ENCODE peak calls at places on chromosomes 1 and 21, in eight cellular contexts. V is small intestine; G is heart right ventricle; T is RWPE1; C is aorta; X is Peyer's patch; Z is substantia nigra; U is CD4-positive, alpha-beta T cell. Y is an unnamed sample.

GRCh38 chr1:172956871-172957270 is 93.9 kb downstream of the TNFSF18 start:
- DNase-seq in X (no peak), U (no peak), C (no peak), V (no peak), G (no peak), T (no peak), Z (no peak), Y (no peak)

GRCh38 chr1:8026976-8027747 is 1.1 kb upstream of the ERRFI1 start:
- DNase-seq in Z (no peak), C (peak), V (peak), X (peak), T (no peak), G (peak), U (no peak), Y (peak)

GRCh38 chr21:16198546-16198945 is 468.8 kb downstream of the USP25 start:
- DNase-seq in Z (no peak), T (no peak), V (no peak), X (no peak), U (no peak), C (no peak), G (no peak), Y (no peak)

GRCh38 chr1:202213361-202214088 is 19.9 kb downstream of the LGR6 start:
- DNase-seq in U (no peak), T (no peak), X (no peak), G (no peak), V (no peak), Z (no peak), C (no peak), Y (no peak)

GRCh38 chr1:236603896-236604217 is 459 bp downstream of the HEATR1 start:
- DNase-seq in C (no peak), G (no peak), T (peak), X (no peak), V (no peak), U (no peak), Z (no peak), Y (peak)

GRCh38 chr1:166032901-166033371 is 133.9 kb downstream of the FAM78B start:
- DNase-seq in T (no peak), Z (peak), C (no peak), V (peak), G (peak), X (no peak), U (no peak), Y (no peak)

GRCh38 chr1:53320646-53321045 is 7.2 kb downstream of the LRP8 start:
- DNase-seq in X (no peak), G (no peak), T (no peak), U (no peak), C (peak), Z (no peak), V (no peak), Y (no peak)

GRCh38 chr1:35220976-35221375 is 28.0 kb upstream of the SFPQ start:
- DNase-seq in Z (no peak), G (no peak), T (peak), C (no peak), X (no peak), V (peak), U (no peak), Y (peak)

GRCh38 chr1:195608883-195609282 is 999.4 kb downstream of the KCNT2 start:
- DNase-seq in V (no peak), G (no peak), C (no peak), Z (no peak), X (no peak), U (no peak), T (no peak), Y (no peak)

GRCh38 chr21:38269567-38269917 is 12.8 kb downstream of the KCNJ15 start:
- DNase-seq in Z (no peak), G (no peak), C (no peak), U (no peak), X (no peak), V (no peak), T (no peak), Y (no peak)

GRCh38 chr1:7380712-7381111 is 390.4 kb upstream of the VAMP3 start:
- DNase-seq in C (no peak), X (peak), G (no peak), T (no peak), Z (no peak), U (no peak), V (no peak), Y (no peak)

GRCh38 chr1:38891753-38892152 is 10.4 kb upstream of the GJA9 start:
- DNase-seq in G (no peak), X (no peak), T (peak), U (no peak), V (no peak), Z (no peak), C (no peak), Y (no peak)

GRCh38 chr1:218430802-218431201 is 85.7 kb downstream of the TGFB2 start:
- DNase-seq in T (no peak), U (no peak), X (no peak), C (no peak), G (no peak), Z (no peak), V (no peak), Y (no peak)

GRCh38 chr1:241895013-241895412 is 47.0 kb downstream of the EXO1 start:
- DNase-seq in X (no peak), Z (no peak), G (no peak), U (no peak), V (no peak), C (no peak), T (peak), Y (no peak)
- H3K27ac ChIP-seq in X (no peak), Z (no peak), G (no peak), U (no peak), V (no peak), C (no peak), T (no peak), Y (no peak)

GRCh38 chr1:79899914-79900313 is 893.4 kb upstream of the ADGRL4 start:
- DNase-seq in C (no peak), Z (no peak), X (no peak), V (no peak), T (peak), G (no peak), U (no peak), Y (peak)

DNA sequence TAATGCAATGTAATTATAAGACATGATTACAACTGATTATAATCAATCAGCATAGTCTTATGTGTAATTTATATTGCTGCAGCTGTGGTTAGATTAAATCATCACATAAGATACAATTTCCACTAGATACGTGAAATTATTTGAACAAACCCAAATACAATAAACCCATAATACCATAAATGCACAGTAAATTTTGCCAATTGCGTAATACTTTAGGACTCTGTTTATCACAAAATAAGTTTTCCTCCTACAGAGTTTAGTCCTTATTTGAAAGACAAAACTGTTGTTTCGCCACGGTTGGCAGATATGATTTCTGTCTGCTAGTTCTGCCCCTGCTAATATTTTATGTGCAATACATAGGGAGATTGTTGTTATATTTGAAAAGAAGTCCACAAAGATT is 895.9 kb upstream of the ADGRL4 start:
- DNase-seq in X (no peak), Z (no peak), V (no peak), U (no peak), C (no peak), T (no peak), G (no peak), Y (no peak)
- H3K27ac ChIP-seq in X (no peak), Z (no peak), V (no peak), U (no peak), C (no peak), T (no peak), G (no peak), Y (no peak)

DNA sequence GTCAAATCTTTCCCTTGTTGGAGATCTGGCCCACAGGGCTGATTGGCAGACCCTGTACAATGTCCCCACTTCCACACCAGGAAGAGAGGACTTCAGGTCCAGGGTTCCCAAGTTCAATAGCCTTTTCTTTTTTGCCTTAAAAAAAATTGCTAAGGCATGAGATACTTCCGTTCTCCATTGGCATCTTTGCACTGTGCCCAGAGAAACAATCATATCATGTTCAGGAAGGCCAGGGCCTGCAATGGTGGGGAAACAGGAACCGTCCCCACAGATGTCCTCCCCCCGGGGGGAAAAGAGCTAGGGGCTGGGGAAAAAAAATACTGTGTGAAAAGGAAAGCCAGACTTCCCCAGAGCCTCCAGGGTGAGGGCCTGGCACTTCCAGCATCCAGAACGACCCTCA is 24.6 kb upstream of the GJA8 start:
- DNase-seq in X (no peak), T (no peak), G (no peak), U (no peak), C (no peak), Z (no peak), V (no peak), Y (no peak)
- H3K27ac ChIP-seq in X (no peak), T (no peak), G (no peak), U (no peak), C (no peak), Z (no peak), V (no peak), Y (no peak)

GRCh38 chr1:23481026-23481597 is 2.9 kb downstream of the ASAP3 start:
- DNase-seq in C (no peak), Z (no peak), U (no peak), V (no peak), T (no peak), X (no peak), G (no peak), Y (no peak)
- H3K27ac ChIP-seq in C (no peak), Z (no peak), U (no peak), V (no peak), T (no peak), X (no peak), G (peak), Y (no peak)

GRCh38 chr1:207030522-207031009 is 2.0 kb downstream of the C1orf116 start:
- DNase-seq in Z (no peak), X (peak), U (no peak), V (peak), C (no peak), T (no peak), G (no peak), Y (no peak)
- H3K27ac ChIP-seq in Z (no peak), X (no peak), U (no peak), V (peak), C (no peak), T (peak), G (no peak), Y (no peak)

GRCh38 chr1:204503913-204504519 is 9.4 kb upstream of the PIK3C2B start:
- DNase-seq in T (no peak), G (no peak), U (no peak), C (no peak), X (no peak), Z (no peak), V (no peak), Y (no peak)

GRCh38 chr1:204495078-204495753 is 611 bp upstream of the PIK3C2B start:
- DNase-seq in U (no peak), V (no peak), G (no peak), X (no peak), C (no peak), T (no peak), Z (no peak), Y (no peak)

GRCh38 chr1:204498980-204499379 is 4.4 kb upstream of the PIK3C2B start:
- DNase-seq in T (no peak), V (no peak), C (no peak), Z (no peak), U (no peak), G (no peak), X (no peak), Y (no peak)

GRCh38 chr1:204503122-204503912 is 8.7 kb upstream of the PIK3C2B start:
- DNase-seq in Z (no peak), T (peak), G (no peak), V (peak), C (no peak), X (no peak), U (no peak), Y (peak)

DNA sequence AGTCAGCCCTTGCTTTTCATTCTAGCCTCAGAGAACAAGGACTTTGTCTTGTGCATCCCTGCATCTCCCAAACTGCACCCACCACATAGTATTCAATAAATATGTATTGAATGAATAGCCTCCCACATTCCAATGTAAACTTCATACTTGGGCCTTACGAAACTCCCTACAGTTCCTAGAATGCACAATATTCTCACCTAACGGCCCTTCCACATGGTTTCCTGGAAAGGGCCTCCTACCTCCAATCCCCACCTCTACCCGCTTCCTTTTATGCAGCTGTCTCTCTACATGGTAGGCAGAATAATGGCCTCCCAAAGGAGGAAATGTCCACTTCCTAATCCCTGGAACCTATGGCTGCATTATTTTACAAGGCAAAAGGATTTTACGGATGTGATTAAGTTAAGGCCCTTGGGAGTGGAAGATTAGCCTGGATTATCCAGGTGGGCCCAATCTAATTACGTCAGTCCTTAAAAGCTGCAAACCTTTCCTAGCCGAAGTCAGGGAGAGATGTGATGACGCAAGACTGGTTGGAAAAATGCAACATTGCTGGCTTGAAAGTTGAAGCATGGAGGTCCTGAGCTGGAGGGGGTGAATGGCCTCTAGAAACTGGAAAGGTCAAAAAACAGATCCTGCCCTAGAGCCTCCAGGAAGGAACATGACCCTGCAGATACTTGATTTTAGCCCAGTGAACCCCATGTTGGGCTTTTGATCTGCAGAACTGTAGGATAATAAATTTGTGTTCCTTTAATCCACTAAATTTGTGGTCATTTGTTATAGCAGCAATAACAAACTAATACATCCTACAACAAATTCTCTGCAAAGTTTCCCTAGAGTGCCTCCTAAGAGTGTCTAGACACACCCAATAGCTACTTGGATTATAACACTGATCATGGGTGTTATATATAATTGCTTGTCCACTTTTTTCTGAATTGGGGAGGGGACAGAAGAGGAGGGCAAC is 5.2 kb upstream of the PIK3C2B start:
- DNase-seq in G (no peak), T (no peak), X (no peak), Z (no peak), U (no peak), C (no peak), V (no peak), Y (no peak)
- H3K27ac ChIP-seq in G (no peak), T (no peak), X (no peak), Z (no peak), U (no peak), C (no peak), V (no peak), Y (no peak)

GRCh38 chr1:40094481-40095110 is 2.5 kb downstream of the PPT1 start:
- DNase-seq in T (no peak), C (no peak), V (no peak), G (no peak), Z (no peak), U (no peak), X (no peak), Y (no peak)
- H3K27ac ChIP-seq in T (no peak), C (no peak), V (no peak), G (no peak), Z (peak), U (no peak), X (no peak), Y (no peak)

DNA sequence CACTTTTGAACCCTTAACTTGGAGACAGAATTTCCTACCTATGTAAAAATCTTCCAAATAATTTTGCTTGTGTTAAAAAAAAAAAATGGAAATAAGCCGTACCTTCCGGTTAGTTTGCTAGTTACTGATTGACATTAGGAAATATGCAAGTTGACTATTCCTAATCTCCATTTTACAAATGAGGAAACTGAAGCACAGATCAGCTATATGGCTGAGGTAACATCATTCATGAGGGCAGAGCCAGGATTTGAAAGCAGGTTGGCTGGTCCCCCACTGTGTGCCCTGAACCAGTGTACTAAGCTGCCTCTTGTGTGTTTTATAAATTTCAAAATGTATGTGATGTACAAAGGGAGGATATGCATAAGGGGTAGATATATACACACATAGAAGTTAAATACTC is 29.6 kb downstream of the BACE2 start:
- DNase-seq in Z (no peak), G (no peak), V (peak), T (no peak), C (no peak), U (no peak), X (no peak), Y (no peak)
- H3K27ac ChIP-seq in Z (no peak), G (no peak), V (no peak), T (no peak), C (no peak), U (no peak), X (no peak), Y (no peak)

GRCh38 chr1:160189649-160190625 is at the start of gene CASQ1:
- DNase-seq in T (no peak), X (no peak), U (no peak), Z (peak), G (peak), C (peak), V (peak), Y (no peak)
- H3K27ac ChIP-seq in T (no peak), X (no peak), U (no peak), Z (no peak), G (peak), C (no peak), V (no peak), Y (no peak)

GRCh38 chr1:225592362-225592761 is 60.6 kb downstream of the ENAH start:
- DNase-seq in C (no peak), T (no peak), U (no peak), Z (no peak), V (no peak), G (no peak), X (no peak), Y (no peak)
- H3K27ac ChIP-seq in C (no peak), T (no peak), U (no peak), Z (no peak), V (no peak), G (no peak), X (no peak), Y (no peak)